ENCODE peak calls at places on chromosomes 13 and 19, in four cellular contexts. One of them, this sample, is unnamed.
A peak's percentile ranks its signal among the peaks of the same experiment; 100 is the strongest.

GRCh38 chr13:90717451-90717936 is 630.0 kb upstream of the MIR17HG start:
- DNase-seq in stimulated activated CD8-positive, alpha-beta memory T cell treated with anti-CD3 and anti-CD28 coated beads, Interleukin-15, amount 100 ng/mL, for 24 hours: no peak
- DNase-seq in stimulated activated CD4-positive, alpha-beta T cell treated with anti-CD3 and anti-CD28 coated beads, Interleukin-4, amount 100 ng/mL, for 1 hour: no peak
- DNase-seq in Ammon's horn: peak; percentile 9
- DNase-seq in this sample: no peak

GRCh38 chr19:39363909-39364457 is 21.8 kb downstream of the SAMD4B start:
- DNase-seq in Ammon's horn: peak; percentile 95
- DNase-seq in stimulated activated CD8-positive, alpha-beta memory T cell treated with anti-CD3 and anti-CD28 coated beads, Interleukin-15, amount 100 ng/mL, for 24 hours: no peak
- DNase-seq in stimulated activated CD4-positive, alpha-beta T cell treated with anti-CD3 and anti-CD28 coated beads, Interleukin-4, amount 100 ng/mL, for 1 hour: no peak
- DNase-seq in this sample: no peak

GRCh38 chr19:38656171-38656981 is 8.9 kb downstream of the ACTN4 start:
- DNase-seq in stimulated activated CD4-positive, alpha-beta T cell treated with anti-CD3 and anti-CD28 coated beads, Interleukin-4, amount 100 ng/mL, for 1 hour: no peak
- DNase-seq in stimulated activated CD8-positive, alpha-beta memory T cell treated with anti-CD3 and anti-CD28 coated beads, Interleukin-15, amount 100 ng/mL, for 24 hours: no peak
- DNase-seq in Ammon's horn: peak; percentile 87
- DNase-seq in this sample: no peak

GRCh38 chr19:43526884-43527859 is at the start of gene ETHE1:
- DNase-seq in stimulated activated CD4-positive, alpha-beta T cell treated with anti-CD3 and anti-CD28 coated beads, Interleukin-4, amount 100 ng/mL, for 1 hour: peak; percentile 79
- DNase-seq in Ammon's horn: peak; percentile 87
- DNase-seq in stimulated activated CD8-positive, alpha-beta memory T cell treated with anti-CD3 and anti-CD28 coated beads, Interleukin-15, amount 100 ng/mL, for 24 hours: peak; percentile 53
- DNase-seq in this sample: peak; percentile 78

GRCh38 chr19:3441089-3441985 is 39.0 kb downstream of the SMIM24 start:
- DNase-seq in Ammon's horn: no peak
- DNase-seq in stimulated activated CD8-positive, alpha-beta memory T cell treated with anti-CD3 and anti-CD28 coated beads, Interleukin-15, amount 100 ng/mL, for 24 hours: no peak
- DNase-seq in stimulated activated CD4-positive, alpha-beta T cell treated with anti-CD3 and anti-CD28 coated beads, Interleukin-4, amount 100 ng/mL, for 1 hour: no peak
- DNase-seq in this sample: no peak

GRCh38 chr13:49569993-49570689 is 15.2 kb downstream of the RCBTB1 start:
- DNase-seq in stimulated activated CD4-positive, alpha-beta T cell treated with anti-CD3 and anti-CD28 coated beads, Interleukin-4, amount 100 ng/mL, for 1 hour: no peak
- DNase-seq in Ammon's horn: no peak
- DNase-seq in stimulated activated CD8-positive, alpha-beta memory T cell treated with anti-CD3 and anti-CD28 coated beads, Interleukin-15, amount 100 ng/mL, for 24 hours: no peak
- DNase-seq in this sample: no peak

GRCh38 chr13:27481766-27482165 is 31.4 kb upstream of the MTIF3 start:
- DNase-seq in stimulated activated CD4-positive, alpha-beta T cell treated with anti-CD3 and anti-CD28 coated beads, Interleukin-4, amount 100 ng/mL, for 1 hour: peak; percentile 17
- DNase-seq in Ammon's horn: no peak
- DNase-seq in stimulated activated CD8-positive, alpha-beta memory T cell treated with anti-CD3 and anti-CD28 coated beads, Interleukin-15, amount 100 ng/mL, for 24 hours: no peak
- DNase-seq in this sample: peak; percentile 82

GRCh38 chr19:39308531-39309304 is 11.9 kb downstream of the LRFN1 start:
- DNase-seq in stimulated activated CD8-positive, alpha-beta memory T cell treated with anti-CD3 and anti-CD28 coated beads, Interleukin-15, amount 100 ng/mL, for 24 hours: no peak
- DNase-seq in Ammon's horn: no peak
- DNase-seq in stimulated activated CD4-positive, alpha-beta T cell treated with anti-CD3 and anti-CD28 coated beads, Interleukin-4, amount 100 ng/mL, for 1 hour: no peak
- DNase-seq in this sample: no peak

GRCh38 chr13:32036762-32037161 is 5.2 kb downstream of the FRY start:
- DNase-seq in stimulated activated CD4-positive, alpha-beta T cell treated with anti-CD3 and anti-CD28 coated beads, Interleukin-4, amount 100 ng/mL, for 1 hour: no peak
- DNase-seq in stimulated activated CD8-positive, alpha-beta memory T cell treated with anti-CD3 and anti-CD28 coated beads, Interleukin-15, amount 100 ng/mL, for 24 hours: no peak
- DNase-seq in Ammon's horn: no peak
- DNase-seq in this sample: no peak

GRCh38 chr19:277581-278165 is 13.5 kb downstream of the PLPP2 start:
- DNase-seq in stimulated activated CD4-positive, alpha-beta T cell treated with anti-CD3 and anti-CD28 coated beads, Interleukin-4, amount 100 ng/mL, for 1 hour: no peak
- DNase-seq in stimulated activated CD8-positive, alpha-beta memory T cell treated with anti-CD3 and anti-CD28 coated beads, Interleukin-15, amount 100 ng/mL, for 24 hours: no peak
- DNase-seq in Ammon's horn: no peak
- DNase-seq in this sample: peak; percentile 56

GRCh38 chr19:3535235-3535921 is 3.6 kb upstream of the TEKTIP1 start:
- DNase-seq in Ammon's horn: no peak
- DNase-seq in stimulated activated CD4-positive, alpha-beta T cell treated with anti-CD3 and anti-CD28 coated beads, Interleukin-4, amount 100 ng/mL, for 1 hour: no peak
- DNase-seq in stimulated activated CD8-positive, alpha-beta memory T cell treated with anti-CD3 and anti-CD28 coated beads, Interleukin-15, amount 100 ng/mL, for 24 hours: no peak
- DNase-seq in this sample: no peak

GRCh38 chr19:58439576-58440554 is at the start of gene ZNF132:
- DNase-seq in stimulated activated CD8-positive, alpha-beta memory T cell treated with anti-CD3 and anti-CD28 coated beads, Interleukin-15, amount 100 ng/mL, for 24 hours: peak; percentile 65
- DNase-seq in stimulated activated CD4-positive, alpha-beta T cell treated with anti-CD3 and anti-CD28 coated beads, Interleukin-4, amount 100 ng/mL, for 1 hour: peak; percentile 91
- DNase-seq in Ammon's horn: peak; percentile 100
- DNase-seq in this sample: peak; percentile 42

GRCh38 chr13:109764045-109764444 is 22.3 kb downstream of the IRS2 start:
- DNase-seq in stimulated activated CD4-positive, alpha-beta T cell treated with anti-CD3 and anti-CD28 coated beads, Interleukin-4, amount 100 ng/mL, for 1 hour: no peak
- DNase-seq in Ammon's horn: no peak
- DNase-seq in stimulated activated CD8-positive, alpha-beta memory T cell treated with anti-CD3 and anti-CD28 coated beads, Interleukin-15, amount 100 ng/mL, for 24 hours: no peak
- DNase-seq in this sample: no peak

GRCh38 chr19:17136026-17136425 is 60.4 kb downstream of the MYO9B start:
- DNase-seq in stimulated activated CD8-positive, alpha-beta memory T cell treated with anti-CD3 and anti-CD28 coated beads, Interleukin-15, amount 100 ng/mL, for 24 hours: no peak
- DNase-seq in stimulated activated CD4-positive, alpha-beta T cell treated with anti-CD3 and anti-CD28 coated beads, Interleukin-4, amount 100 ng/mL, for 1 hour: no peak
- DNase-seq in Ammon's horn: no peak
- DNase-seq in this sample: no peak

GRCh38 chr13:110236431-110236830 is 70.5 kb downstream of the COL4A1 start:
- DNase-seq in stimulated activated CD8-positive, alpha-beta memory T cell treated with anti-CD3 and anti-CD28 coated beads, Interleukin-15, amount 100 ng/mL, for 24 hours: no peak
- DNase-seq in stimulated activated CD4-positive, alpha-beta T cell treated with anti-CD3 and anti-CD28 coated beads, Interleukin-4, amount 100 ng/mL, for 1 hour: no peak
- DNase-seq in Ammon's horn: no peak
- DNase-seq in this sample: peak; percentile 3

GRCh38 chr19:36073121-36073876 is 18.6 kb downstream of the WDR62 start:
- DNase-seq in stimulated activated CD8-positive, alpha-beta memory T cell treated with anti-CD3 and anti-CD28 coated beads, Interleukin-15, amount 100 ng/mL, for 24 hours: no peak
- DNase-seq in stimulated activated CD4-positive, alpha-beta T cell treated with anti-CD3 and anti-CD28 coated beads, Interleukin-4, amount 100 ng/mL, for 1 hour: no peak
- DNase-seq in Ammon's horn: no peak
- DNase-seq in this sample: no peak

GRCh38 chr13:35309711-35310110 is 166.8 kb downstream of the MAB21L1 start:
- DNase-seq in Ammon's horn: peak; percentile 57
- DNase-seq in stimulated activated CD4-positive, alpha-beta T cell treated with anti-CD3 and anti-CD28 coated beads, Interleukin-4, amount 100 ng/mL, for 1 hour: no peak
- DNase-seq in stimulated activated CD8-positive, alpha-beta memory T cell treated with anti-CD3 and anti-CD28 coated beads, Interleukin-15, amount 100 ng/mL, for 24 hours: no peak
- DNase-seq in this sample: no peak

GRCh38 chr13:23667750-23668149 is 97.5 kb downstream of the TNFRSF19 start:
- DNase-seq in stimulated activated CD4-positive, alpha-beta T cell treated with anti-CD3 and anti-CD28 coated beads, Interleukin-4, amount 100 ng/mL, for 1 hour: no peak
- DNase-seq in Ammon's horn: no peak
- DNase-seq in stimulated activated CD8-positive, alpha-beta memory T cell treated with anti-CD3 and anti-CD28 coated beads, Interleukin-15, amount 100 ng/mL, for 24 hours: no peak
- DNase-seq in this sample: no peak

This sample was measured in endothelial cell.